ENCODE peak calls at places on chromosomes 5 and 9, in ten cellular contexts. G is NCI-H2171 treated with DMSO at 0.1 percent for 48 hours; Z is tibial artery; Q is activated T-cell treated with anti-CD3 and anti-CD28 coated beads, Interleukin-2, amount 50 U/mL, for 72 hours; X is lower lobe of right lung; C is stimulated activated CD4-positive, alpha-beta T cell treated with anti-CD3 and anti-CD28 coated beads, TNF-alpha, amount 100 ng/mL, for 24 hours; B is T-cell; V is T-helper 22 cell; K is activated naive CD4-positive, alpha-beta T cell treated with anti-CD3 and anti-CD28 coated beads for 36 hours; O is GM23338. I is an unnamed sample.

GRCh38 chr9:100352201-100352726 is 478 bp downstream of the TEX10 start:
- DNase-seq in G (no peak), Z (peak; percentile 28), Q (peak; percentile 42), X (peak; percentile 56), C (peak; percentile 26), B (peak; percentile 4), V (no peak), K (peak; percentile 40), O (peak; percentile 47), I (no peak)

GRCh38 chr5:173618927-173619519 is 2.6 kb upstream of the BOD1 start:
- DNase-seq in G (peak; percentile 44), Z (peak; percentile 49), Q (peak; percentile 42), X (no peak), C (no peak), B (peak; percentile 16), V (peak; percentile 1), K (peak; percentile 70), O (peak; percentile 79), I (peak; percentile 22)

GRCh38 chr9:69204869-69205268 is 30.8 kb downstream of the TJP2 start:
- DNase-seq in G (no peak), Z (peak; percentile 64), Q (no peak), X (no peak), C (no peak), B (no peak), V (no peak), K (no peak), O (peak; percentile 32), I (no peak)

GRCh38 chr5:141716009-141716408 is 34.0 kb upstream of the ARAP3 start:
- DNase-seq in G (no peak), Z (no peak), Q (no peak), X (no peak), C (no peak), B (no peak), V (no peak), K (no peak), O (peak; percentile 48), I (no peak)

GRCh38 chr5:113692466-113693204 is 179.1 kb downstream of the YTHDC2 start:
- DNase-seq in G (no peak), Z (no peak), Q (no peak), X (no peak), C (no peak), B (no peak), V (no peak), K (no peak), O (peak; percentile 53), I (no peak)

GRCh38 chr9:123556464-123557435 is 200.8 kb downstream of the CRB2 start:
- DNase-seq in G (no peak), Z (no peak), Q (no peak), X (no peak), C (no peak), B (no peak), V (no peak), K (no peak), O (no peak), I (no peak)

GRCh38 chr5:87074934-87075541 is 192.6 kb upstream of the RASA1 start:
- DNase-seq in G (no peak), Z (no peak), Q (peak; percentile 3), X (no peak), C (no peak), B (no peak), V (no peak), K (peak; percentile 17), O (no peak), I (no peak)

GRCh38 chr5:95760291-95761191 is 29.4 kb downstream of the RHOBTB3 start:
- DNase-seq in G (no peak), Z (no peak), Q (peak; percentile 14), X (no peak), C (no peak), B (no peak), V (no peak), K (peak; percentile 48), O (no peak), I (no peak)

GRCh38 chr5:107425541-107426031 is 245.2 kb downstream of the EFNA5 start:
- DNase-seq in G (no peak), Z (no peak), Q (no peak), X (no peak), C (no peak), B (no peak), V (no peak), K (no peak), O (no peak), I (no peak)

GRCh38 chr9:14180077-14180941 is 133.6 kb downstream of the NFIB start:
- DNase-seq in G (no peak), Z (no peak), Q (no peak), X (no peak), C (no peak), B (no peak), V (no peak), K (no peak), O (no peak), I (no peak)

GRCh38 chr9:79080536-79080935 is 491.2 kb upstream of the TLE4 start:
- DNase-seq in G (no peak), Z (no peak), Q (no peak), X (no peak), C (no peak), B (no peak), V (no peak), K (no peak), O (no peak), I (no peak)

GRCh38 chr5:178895615-178896571 is at the start of gene ZFP2:
- DNase-seq in G (peak; percentile 53), Z (peak; percentile 38), Q (peak; percentile 51), X (peak; percentile 75), C (peak; percentile 14), B (peak; percentile 14), V (no peak), K (peak; percentile 48), O (peak; percentile 89), I (no peak)

GRCh38 chr5:82497242-82497641 is 219.1 kb upstream of the RPS23 start:
- DNase-seq in G (no peak), Z (no peak), Q (no peak), X (no peak), C (no peak), B (no peak), V (no peak), K (no peak), O (no peak), I (no peak)

GRCh38 chr5:159640921-159641320 is 275.4 kb upstream of the ADRA1B start:
- DNase-seq in G (no peak), Z (no peak), Q (no peak), X (no peak), C (no peak), B (no peak), V (no peak), K (no peak), O (no peak), I (no peak)

GRCh38 chr5:69046375-69046957 is 47.3 kb upstream of the SLC30A5 start:
- DNase-seq in G (no peak), Z (no peak), Q (no peak), X (no peak), C (no peak), B (no peak), V (no peak), K (no peak), O (no peak), I (no peak)